ENCODE peak calls at places on chromosome 17, in six cellular contexts. N, E, X, T, U and F are unnamed samples.

GRCh38 chr17:49694847-49695697 is 12.7 kb downstream of the SLC35B1 start:
- DNase-seq in N (peak), E (peak), X (peak), T (peak), U (no peak), F (peak)

GRCh38 chr17:18860161-18860972 is 2.4 kb downstream of the PRPSAP2 start:
- DNase-seq in N (no peak), E (no peak), X (no peak), T (no peak), U (no peak), F (no peak)

GRCh38 chr17:33968350-33969044 is 286.6 kb upstream of the CCL2 start:
- DNase-seq in N (no peak), E (no peak), X (no peak), T (no peak), U (no peak), F (peak)

GRCh38 chr17:40602445-40603443 is 37.5 kb upstream of the CCR7 start:
- DNase-seq in N (no peak), E (no peak), X (no peak), T (no peak), U (no peak), F (no peak)

GRCh38 chr17:81020767-81021497 is 14.0 kb upstream of the BAIAP2 start:
- DNase-seq in N (no peak), E (no peak), X (no peak), T (peak), U (no peak), F (no peak)

GRCh38 chr17:2684549-2684948 is 27.0 kb downstream of the CLUH start:
- DNase-seq in N (no peak), E (no peak), X (no peak), T (no peak), U (no peak), F (no peak)

GRCh38 chr17:10652984-10653680 is 4.0 kb downstream of the MYH3 start:
- DNase-seq in N (no peak), E (no peak), X (no peak), T (peak), U (no peak), F (no peak)

GRCh38 chr17:79942591-79943353 is 92.9 kb downstream of the TBC1D16 start:
- DNase-seq in N (no peak), E (peak), X (no peak), T (peak), U (no peak), F (no peak)

GRCh38 chr17:11240041-11240801 is 792 bp upstream of the SHISA6 start:
- DNase-seq in N (no peak), E (peak), X (no peak), T (no peak), U (no peak), F (peak)

GRCh38 chr17:36496018-36496789 is 9.7 kb downstream of the ZNHIT3 start:
- DNase-seq in N (no peak), E (no peak), X (no peak), T (no peak), U (no peak), F (no peak)

GRCh38 chr17:65027305-65027704 is 29.2 kb downstream of the GNA13 start:
- DNase-seq in N (peak), E (no peak), X (peak), T (peak), U (no peak), F (no peak)

GRCh38 chr17:67779098-67779672 is 46.1 kb upstream of the BPTF start:
- DNase-seq in N (peak), E (peak), X (peak), T (peak), U (no peak), F (peak)

GRCh38 chr17:57938061-57938502 is 17.1 kb downstream of the CUEDC1 start:
- DNase-seq in N (no peak), E (no peak), X (no peak), T (no peak), U (no peak), F (no peak)

GRCh38 chr17:38425744-38426143 is 2.5 kb upstream of the ARHGAP23 start:
- DNase-seq in N (no peak), E (no peak), X (no peak), T (peak), U (no peak), F (no peak)

GRCh38 chr17:10177921-10178788 is 20.3 kb downstream of the GAS7 start:
- DNase-seq in N (no peak), E (no peak), X (no peak), T (peak), U (no peak), F (peak)

GRCh38 chr17:42307362-42307927 is 19.1 kb downstream of the STAT5A start:
- DNase-seq in N (no peak), E (no peak), X (no peak), T (no peak), U (no peak), F (no peak)

GRCh38 chr17:65222216-65222738 is 85.1 kb downstream of the RGS9 start:
- DNase-seq in N (no peak), E (no peak), X (no peak), T (no peak), U (no peak), F (no peak)

GRCh38 chr17:50461550-50462132 is 7.0 kb downstream of the CHAD start:
- DNase-seq in N (no peak), E (no peak), X (no peak), T (no peak), U (no peak), F (no peak)

GRCh38 chr17:7589891-7590611 is at the start of gene SOX15:
- DNase-seq in N (no peak), E (no peak), X (no peak), T (no peak), U (no peak), F (no peak)

GRCh38 chr17:82832881-82833475 is 6.8 kb downstream of the ZNF750 start:
- DNase-seq in N (no peak), E (no peak), X (no peak), T (no peak), U (no peak), F (no peak)

GRCh38 chr17:8829036-8829941 is 30.1 kb upstream of the MFSD6L start:
- DNase-seq in N (no peak), E (no peak), X (no peak), T (no peak), U (no peak), F (no peak)

GRCh38 chr17:82912571-82913089 is 72.8 kb upstream of the ZNF750 start:
- DNase-seq in N (no peak), E (no peak), X (no peak), T (no peak), U (no peak), F (no peak)

GRCh38 chr17:76883744-76884525 is 15.7 kb downstream of the MGAT5B start:
- DNase-seq in N (no peak), E (no peak), X (no peak), T (no peak), U (no peak), F (no peak)

GRCh38 chr17:7856081-7856791 is 1.1 kb downstream of the NAA38 start:
- DNase-seq in N (no peak), E (peak), X (no peak), T (peak), U (no peak), F (peak)

GRCh38 chr17:30211371-30211770 is 24.1 kb downstream of the SLC6A4 start:
- DNase-seq in N (no peak), E (no peak), X (no peak), T (no peak), U (no peak), F (no peak)

GRCh38 chr17:17661834-17662233 is 19.4 kb upstream of the RAI1 start:
- DNase-seq in N (no peak), E (no peak), X (no peak), T (no peak), U (no peak), F (no peak)
- TF ChIP-seq CTCF in N (peak), E (no peak), X (no peak), T (no peak), U (peak), F (peak)

GRCh38 chr17:44207319-44207718 is 7.6 kb upstream of the ATXN7L3 start:
- DNase-seq in N (no peak), E (no peak), X (no peak), T (no peak), U (no peak), F (no peak)

GRCh38 chr17:44203731-44204452 is 4.2 kb upstream of the ATXN7L3 start:
- DNase-seq in N (peak), E (no peak), X (peak), T (peak), U (no peak), F (peak)

GRCh38 chr17:44204453-44204882 is 4.8 kb upstream of the ATXN7L3 start:
- DNase-seq in N (no peak), E (no peak), X (no peak), T (peak), U (no peak), F (no peak)

GRCh38 chr17:44206825-44207155 is 7.1 kb upstream of the ATXN7L3 start:
- DNase-seq in N (no peak), E (no peak), X (no peak), T (no peak), U (no peak), F (no peak)

GRCh38 chr17:44205962-44206824 is 6.5 kb upstream of the ATXN7L3 start:
- DNase-seq in N (no peak), E (no peak), X (peak), T (no peak), U (no peak), F (no peak)
- TF ChIP-seq CTCF in N (no peak), E (no peak), X (peak), T (peak), U (peak), F (no peak)

DNA sequence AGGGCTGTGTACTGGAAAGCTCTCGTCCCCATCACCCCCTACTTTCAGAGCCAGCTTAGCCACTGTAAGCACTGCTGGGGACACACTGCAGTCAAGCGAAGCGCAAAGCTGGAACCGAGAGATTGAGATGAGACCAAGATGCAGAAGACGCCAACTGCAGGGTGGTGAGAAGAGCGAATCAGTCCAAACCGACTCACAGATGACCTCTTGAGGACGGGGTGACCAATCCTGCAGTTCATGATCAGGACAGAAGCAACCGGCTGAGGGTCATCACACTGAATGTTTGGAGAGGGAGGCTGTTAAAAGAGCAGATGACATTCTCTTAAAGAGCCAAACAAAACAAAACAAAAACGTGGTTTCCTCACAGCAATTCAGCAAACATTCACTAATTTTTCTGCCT is 8.5 kb downstream of the HASPIN start:
- DNase-seq in N (no peak), E (no peak), X (no peak), T (peak), U (no peak), F (no peak)
- TF ChIP-seq CTCF in N (no peak), E (no peak), X (no peak), T (no peak), U (no peak), F (no peak)

DNA sequence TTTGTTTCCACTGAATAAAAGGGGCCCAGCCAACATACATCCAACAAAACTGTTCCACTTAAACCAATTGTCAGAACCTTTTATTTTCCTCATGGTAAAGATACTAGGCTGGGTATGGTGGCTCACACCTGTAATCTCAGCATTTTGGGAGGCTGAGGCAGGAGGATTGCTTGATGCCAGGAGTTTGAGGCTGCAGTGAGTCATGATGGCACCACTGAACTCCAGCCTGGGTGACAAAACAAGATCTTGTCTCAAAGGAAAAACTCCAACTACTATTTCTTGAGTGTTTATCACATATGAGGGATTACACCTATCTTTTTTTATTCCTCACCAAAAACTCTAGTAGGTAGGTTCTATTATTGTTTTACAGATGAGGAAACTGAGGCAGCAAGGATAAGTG is 4.7 kb upstream of the PSMC5 start:
- DNase-seq in N (no peak), E (no peak), X (no peak), T (no peak), U (no peak), F (no peak)
- TF ChIP-seq CTCF in N (no peak), E (no peak), X (no peak), T (no peak), U (no peak), F (no peak)

DNA sequence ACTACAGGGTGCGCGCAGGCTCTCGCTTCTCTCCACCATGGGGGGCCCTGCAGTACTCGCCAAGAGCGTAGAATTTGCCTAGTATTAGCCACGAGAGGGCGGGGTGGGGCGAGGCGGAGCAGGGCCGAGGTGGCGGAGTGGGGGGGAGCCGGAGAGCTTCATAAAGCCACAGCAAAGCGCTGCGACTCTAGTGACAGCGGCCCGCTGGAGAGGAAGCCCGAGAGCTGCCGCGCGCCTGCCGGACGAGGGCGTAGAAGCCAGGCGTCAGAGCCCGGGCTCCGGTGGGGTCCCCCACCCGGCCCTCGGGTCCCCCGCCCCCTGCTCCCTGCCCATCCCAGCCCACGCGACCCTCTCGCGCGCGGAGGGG is at the start of gene TBX21:
- DNase-seq in N (peak), E (peak), X (peak), T (peak), U (no peak), F (peak)
- TF ChIP-seq CTCF in N (peak), E (no peak), X (no peak), T (no peak), U (no peak), F (no peak)

GRCh38 chr17:74748529-74749261 is at the start of gene NHERF1:
- DNase-seq in N (peak), E (peak), X (peak), T (peak), U (peak), F (peak)
- TF ChIP-seq CTCF in N (no peak), E (peak), X (no peak), T (no peak), U (peak), F (peak)